ENCODE peak calls at places on chromosomes 5 and 9, in four cellular contexts. W is left lung, I is lower lobe of right lung, C is astrocyte of the cerebellum. N is an unnamed sample.

GRCh38 chr9:71911061-71911907 is at the start of the genes ABHD17B and C9orf85:
- DNase-seq in I (peak), W (peak), C (peak), N (peak)

GRCh38 chr9:89550516-89550915 is 52.6 kb upstream of the SEMA4D start:
- DNase-seq in C (no peak), I (no peak), W (no peak), N (no peak)

GRCh38 chr9:88370346-88370745 is 17.9 kb upstream of the SPIN1 start:
- DNase-seq in C (no peak), W (no peak), I (no peak), N (no peak)

GRCh38 chr9:69385474-69386091 is 60.6 kb downstream of the ENTREP1 start:
- DNase-seq in C (no peak), W (no peak), I (peak), N (no peak)

GRCh38 chr5:141508808-141509611 is 20.1 kb downstream of the PCDHGC5 start:
- DNase-seq in W (no peak), I (no peak), C (peak), N (no peak)

GRCh38 chr5:54868511-54869483 is 116.6 kb downstream of the ESM1 start:
- DNase-seq in I (no peak), W (no peak), C (no peak), N (no peak)

GRCh38 chr5:180802325-180803180 is at the start of gene MGAT1:
- DNase-seq in I (peak), W (peak), C (no peak), N (peak)

GRCh38 chr5:111582962-111583669 is 70.8 kb upstream of the STARD4 start:
- DNase-seq in W (no peak), I (no peak), C (peak), N (no peak)

GRCh38 chr9:27870404-27870803 is 297.1 kb upstream of the C9orf72 start:
- DNase-seq in W (no peak), I (no peak), C (no peak), N (peak)

GRCh38 chr5:10857333-10857723 is 96.3 kb upstream of the DAP start:
- DNase-seq in W (no peak), C (no peak), I (no peak), N (no peak)

GRCh38 chr9:15127831-15128230 is 179.2 kb downstream of the TTC39B start:
- DNase-seq in W (no peak), I (no peak), C (no peak), N (no peak)

GRCh38 chr5:17187401-17187800 is 30.0 kb upstream of the BASP1 start:
- DNase-seq in I (no peak), W (no peak), C (no peak), N (no peak)

GRCh38 chr9:88950341-88951141 is 40.7 kb upstream of the S1PR3 start:
- DNase-seq in I (no peak), W (no peak), C (no peak), N (no peak)

GRCh38 chr5:170603578-170604565 is 100.1 kb downstream of the KCNIP1 start:
- DNase-seq in I (no peak), C (peak), W (no peak), N (peak)

GRCh38 chr9:14462950-14463349 is 149.0 kb upstream of the NFIB start:
- DNase-seq in W (no peak), I (no peak), C (no peak), N (no peak)

GRCh38 chr9:126510564-126510963 is 103.2 kb upstream of the LMX1B start:
- DNase-seq in C (no peak), W (no peak), I (no peak), N (no peak)

GRCh38 chr9:79858509-79858908 is 286.7 kb downstream of the TLE4 start:
- DNase-seq in W (no peak), I (no peak), C (no peak), N (no peak)

GRCh38 chr5:59745422-59745863 is 148.1 kb downstream of the PDE4D start:
- DNase-seq in C (peak), I (no peak), W (no peak), N (no peak)

GRCh38 chr9:104776787-104777186 is 12.9 kb downstream of the NIPSNAP3B start:
- DNase-seq in I (no peak), C (no peak), W (no peak), N (no peak)

GRCh38 chr9:91921371-91921770 is 28.7 kb downstream of the ROR2 start:
- DNase-seq in I (no peak), C (no peak), W (no peak), N (no peak)

GRCh38 chr5:15821506-15821905 is 321.5 kb downstream of the FBXL7 start:
- DNase-seq in I (no peak), W (no peak), C (no peak), N (no peak)

GRCh38 chr9:89920901-89921300 is 316.1 kb downstream of the GADD45G start:
- DNase-seq in I (no peak), W (no peak), C (no peak), N (no peak)

GRCh38 chr9:96408409-96409280 is 9.5 kb downstream of the ZNF367 start:
- DNase-seq in I (no peak), W (no peak), C (no peak), N (no peak)

GRCh38 chr9:967851-968641 is 8.4 kb upstream of the DMRT3 start:
- DNase-seq in C (no peak), I (no peak), W (no peak), N (no peak)

GRCh38 chr5:50823568-50823967 is 157.1 kb downstream of the PARP8 start:
- DNase-seq in C (no peak), I (no peak), W (no peak), N (no peak)

GRCh38 chr5:150485770-150486401 is 22.0 kb upstream of the NDST1 start:
- DNase-seq in W (peak), C (no peak), I (peak), N (peak)

GRCh38 chr5:120852222-120852860 is 388.2 kb downstream of the PRR16 start:
- DNase-seq in W (no peak), I (no peak), C (no peak), N (no peak)

GRCh38 chr5:154199263-154199662 is 8.7 kb downstream of the GALNT10 start:
- DNase-seq in C (no peak), W (no peak), I (no peak), N (no peak)

GRCh38 chr9:15403155-15403554 is 19.5 kb upstream of the SNAPC3 start:
- DNase-seq in I (no peak), C (no peak), W (no peak), N (no peak)

GRCh38 chr5:67350600-67351315 is 154.2 kb upstream of the CD180 start:
- DNase-seq in I (no peak), W (no peak), C (no peak), N (no peak)

DNA sequence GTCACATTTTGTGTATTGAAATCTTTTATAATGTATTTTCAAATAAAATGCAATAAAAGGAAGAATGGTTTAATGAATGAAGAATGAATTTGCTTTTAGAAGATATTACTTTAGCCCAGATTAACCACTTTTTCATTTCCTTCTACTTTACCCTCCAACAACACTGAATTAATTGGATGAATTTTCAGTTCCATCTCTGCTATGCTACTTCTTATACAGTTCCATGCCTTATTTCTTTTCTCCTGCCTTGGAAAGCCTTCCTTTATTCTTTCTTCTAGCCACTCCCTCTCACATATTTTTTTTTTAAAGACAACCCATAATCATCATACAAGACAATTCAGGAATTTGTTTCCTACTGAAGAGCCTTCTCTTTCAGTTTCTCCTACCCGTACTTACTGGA is 296.6 kb upstream of the TNC start:
- DNase-seq in C (no peak), I (no peak), W (no peak), N (no peak)
- H3K4me3 ChIP-seq in C (no peak), I (no peak), W (no peak), N (no peak)

GRCh38 chr9:16729656-16730055 is 140.8 kb downstream of the BNC2 start:
- DNase-seq in W (no peak), C (no peak), I (no peak), N (no peak)
- H3K4me3 ChIP-seq in W (no peak), C (no peak), I (no peak), N (no peak)

GRCh38 chr5:23528677-23529076 is 21.3 kb downstream of the PRDM9 start:
- DNase-seq in I (no peak), C (no peak), W (no peak), N (no peak)

GRCh38 chr5:23523998-23524397 is 16.6 kb downstream of the PRDM9 start:
- DNase-seq in W (no peak), I (no peak), C (no peak), N (no peak)

GRCh38 chr5:23523031-23523430 is 15.6 kb downstream of the PRDM9 start:
- DNase-seq in I (no peak), W (no peak), C (no peak), N (no peak)

GRCh38 chr5:23522553-23522952 is 15.1 kb downstream of the PRDM9 start:
- DNase-seq in C (no peak), W (no peak), I (no peak), N (no peak)

GRCh38 chr5:23525751-23526150 is 18.3 kb downstream of the PRDM9 start:
- DNase-seq in W (no peak), I (no peak), C (no peak), N (no peak)
- H3K4me3 ChIP-seq in W (no peak), I (no peak), C (no peak), N (no peak)

GRCh38 chr9:97632406-97632991 is 669 bp downstream of the TSTD2 start:
- DNase-seq in C (peak), I (peak), W (peak), N (no peak)

GRCh38 chr9:97632992-97633858 is at the start of the genes NCBP1 and TSTD2:
- DNase-seq in C (peak), W (peak), I (peak), N (peak)

GRCh38 chr9:97636903-97637302 is 3.3 kb downstream of the NCBP1 start:
- DNase-seq in W (no peak), C (no peak), I (no peak), N (no peak)

GRCh38 chr9:97633859-97634485 is 351 bp downstream of the NCBP1 start:
- DNase-seq in W (no peak), I (no peak), C (no peak), N (no peak)

GRCh38 chr9:97635026-97635425 is 1.4 kb downstream of the NCBP1 start:
- DNase-seq in I (no peak), C (no peak), W (no peak), N (no peak)
- H3K4me3 ChIP-seq in I (peak), C (peak), W (no peak), N (peak)

GRCh38 chr9:107447834-107448233 is 41.7 kb downstream of the KLF4 start:
- DNase-seq in I (no peak), W (no peak), C (no peak), N (no peak)
- H3K4me3 ChIP-seq in I (no peak), W (no peak), C (no peak), N (no peak)

DNA sequence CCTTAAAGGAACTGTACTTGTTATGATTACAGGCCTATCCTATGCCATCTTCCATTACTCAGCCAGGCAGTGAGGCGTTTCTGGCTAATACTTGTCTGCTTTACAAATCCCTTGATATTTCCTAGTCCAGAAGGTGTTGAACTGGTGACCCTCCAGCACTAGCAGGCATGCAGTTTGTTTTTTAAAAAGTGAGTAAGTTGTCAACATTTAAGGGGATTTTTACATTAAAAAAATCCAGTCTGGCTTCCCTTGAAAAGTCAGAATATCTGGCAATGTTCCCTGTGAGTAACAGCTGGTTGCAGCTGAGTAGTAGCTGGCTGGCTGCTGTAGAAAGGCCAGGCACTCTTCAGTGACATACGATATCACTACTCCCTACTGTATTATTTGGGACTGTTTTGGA is 21.8 kb downstream of the GRIN3A start:
- DNase-seq in W (no peak), C (no peak), I (no peak), N (no peak)
- H3K4me3 ChIP-seq in W (no peak), C (no peak), I (no peak), N (no peak)

GRCh38 chr5:761854-762685 is 22.5 kb downstream of the ZDHHC11B start:
- DNase-seq in W (peak), I (peak), C (no peak), N (no peak)

GRCh38 chr5:761206-761771 is 23.2 kb downstream of the ZDHHC11B start:
- DNase-seq in W (no peak), I (no peak), C (no peak), N (peak)

GRCh38 chr5:759781-760362 is 24.7 kb downstream of the ZDHHC11B start:
- DNase-seq in C (no peak), W (no peak), I (no peak), N (no peak)

GRCh38 chr5:759111-759741 is 25.3 kb downstream of the ZDHHC11B start:
- DNase-seq in W (peak), C (no peak), I (peak), N (peak)

DNA sequence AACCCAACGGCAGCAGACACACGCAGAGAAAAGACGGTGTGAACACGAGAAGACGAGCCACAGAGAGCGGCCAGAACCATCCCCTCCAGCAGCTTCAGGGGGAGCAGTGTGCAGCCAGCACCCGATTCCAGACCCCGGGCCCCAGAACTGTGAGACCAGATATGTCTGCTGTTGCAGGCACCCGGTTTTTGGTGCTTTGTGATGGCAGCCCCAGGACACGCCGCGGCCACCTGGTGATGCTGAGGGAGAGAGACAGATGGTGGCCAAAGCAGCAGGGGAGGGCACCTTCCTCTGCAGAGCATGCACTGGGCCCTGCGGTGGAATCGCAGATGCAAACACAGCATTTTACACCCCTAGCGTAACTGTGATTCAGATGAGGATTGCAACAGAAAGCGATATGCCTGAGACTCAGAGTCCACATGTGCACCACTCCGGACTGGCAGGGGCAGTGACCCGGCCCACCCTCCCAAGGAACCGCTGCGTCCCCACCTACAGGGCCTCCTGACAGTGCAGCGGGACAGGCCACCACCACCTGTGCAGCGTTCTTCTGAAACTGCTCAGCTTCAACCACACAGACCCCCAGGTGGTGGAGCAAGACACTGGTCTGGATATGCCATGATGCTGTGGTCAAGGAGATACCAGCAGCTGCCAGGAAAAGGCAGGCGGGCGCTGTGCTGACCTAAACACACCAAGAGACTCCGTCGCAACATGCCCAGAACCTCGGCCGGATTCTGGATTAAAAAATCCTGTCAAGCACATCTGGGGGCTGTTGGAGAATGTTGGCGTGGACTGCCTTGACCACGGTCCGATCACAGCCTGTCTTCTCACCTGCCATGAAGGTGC is 23.9 kb downstream of the ZDHHC11B start:
- DNase-seq in I (no peak), C (no peak), W (no peak), N (no peak)
- H3K4me3 ChIP-seq in I (no peak), C (no peak), W (no peak), N (no peak)

GRCh38 chr5:132812949-132813598 is at the start of gene SOWAHA:
- DNase-seq in C (no peak), W (no peak), I (no peak), N (peak)

GRCh38 chr5:132814441-132815294 is 1.6 kb downstream of the SOWAHA start:
- DNase-seq in C (no peak), W (no peak), I (no peak), N (no peak)

GRCh38 chr5:132813599-132814440 is 718 bp downstream of the SOWAHA start:
- DNase-seq in C (no peak), I (no peak), W (no peak), N (no peak)

GRCh38 chr5:132810605-132811004 is 2.5 kb upstream of the SOWAHA start:
- DNase-seq in W (no peak), C (no peak), I (no peak), N (no peak)

GRCh38 chr5:132812123-132812948 is 766 bp upstream of the SOWAHA start:
- DNase-seq in W (no peak), I (no peak), C (no peak), N (no peak)
- H3K4me3 ChIP-seq in W (no peak), I (no peak), C (no peak), N (no peak)

GRCh38 chr5:127899214-127899610 is 184.4 kb upstream of the SLC12A2 start:
- DNase-seq in C (no peak), I (no peak), W (no peak), N (no peak)
- H3K4me3 ChIP-seq in C (no peak), I (no peak), W (no peak), N (no peak)

GRCh38 chr5:179265529-179266290 is 79.6 kb downstream of the ADAMTS2 start:
- DNase-seq in I (peak), C (peak), W (peak), N (peak)
- H3K4me3 ChIP-seq in I (no peak), C (no peak), W (no peak), N (no peak)